ENCODE peak calls at places on chromosomes 11 and 22, in eight cellular contexts. P is HCT116, A is H1, C is SK-N-SH, T is WTC11, Q is HepG2, D is endothelial cell of umbilical vein, U is K562. F is an unnamed sample.

GRCh38 chr22:28801845-28802594 is 1.7 kb upstream of the XBP1 start:
- DNase-seq in P (no peak), A (no peak), C (no peak), T (no peak), Q (peak; percentile 87), D (peak; percentile 21), U (peak; percentile 53), F (no peak)

GRCh38 chr11:98099371-98099770 is 921.4 kb upstream of the CNTN5 start:
- DNase-seq in P (no peak), A (no peak), C (no peak), T (no peak), Q (no peak), D (no peak), U (no peak), F (no peak)

GRCh38 chr11:35619030-35619753 is 932 bp downstream of the FJX1 start:
- DNase-seq in P (no peak), A (peak; percentile 73), C (peak; percentile 71), T (peak; percentile 54), Q (no peak), D (peak; percentile 69), U (peak; percentile 20), F (peak; percentile 77)

GRCh38 chr22:39450258-39450955 is 6.4 kb upstream of the MGAT3 start:
- DNase-seq in P (no peak), A (no peak), C (no peak), T (no peak), Q (no peak), D (no peak), U (no peak), F (no peak)

GRCh38 chr22:32327066-32327465 is 30.6 kb upstream of the RFPL3 start:
- DNase-seq in P (no peak), A (no peak), C (no peak), T (no peak), Q (no peak), D (peak; percentile 51), U (no peak), F (no peak)

GRCh38 chr11:59426361-59427067 is at the start of gene OR5A2:
- DNase-seq in P (no peak), A (peak; percentile 49), C (no peak), T (peak; percentile 22), Q (no peak), D (no peak), U (no peak), F (no peak)

GRCh38 chr11:62116458-62116857 is 7.4 kb upstream of the INCENP start:
- DNase-seq in P (no peak), A (no peak), C (no peak), T (no peak), Q (no peak), D (no peak), U (peak; percentile 13), F (no peak)

GRCh38 chr11:15493066-15493465 is 378.3 kb downstream of the INSC start:
- DNase-seq in P (peak; percentile 6), A (no peak), C (no peak), T (no peak), Q (no peak), D (no peak), U (no peak), F (no peak)

GRCh38 chr22:50621491-50621880 is 6.5 kb downstream of the ARSA start:
- DNase-seq in P (no peak), A (no peak), C (peak; percentile 13), T (no peak), Q (no peak), D (no peak), U (no peak), F (no peak)

GRCh38 chr22:50657925-50658324 is 14.7 kb upstream of the SHANK3 start:
- DNase-seq in P (no peak), A (no peak), C (peak; percentile 11), T (no peak), Q (no peak), D (no peak), U (no peak), F (no peak)

GRCh38 chr22:46636221-46637002 is 16.2 kb downstream of the GRAMD4 start:
- DNase-seq in P (no peak), A (no peak), C (no peak), T (peak; percentile 53), Q (no peak), D (no peak), U (no peak), F (no peak)

GRCh38 chr11:130872961-130873360 is 43.3 kb downstream of the SNX19 start:
- DNase-seq in P (no peak), A (no peak), C (no peak), T (no peak), Q (no peak), D (no peak), U (no peak), F (no peak)

GRCh38 chr11:19816817-19817216 is 104.2 kb downstream of the NAV2 start:
- DNase-seq in P (no peak), A (no peak), C (no peak), T (no peak), Q (no peak), D (no peak), U (no peak), F (no peak)
- TF ChIP-seq MAX in P (no peak), A (no peak), C (no peak), T (no peak), Q (no peak), D (no peak), U (no peak), F (no peak)

DNA sequence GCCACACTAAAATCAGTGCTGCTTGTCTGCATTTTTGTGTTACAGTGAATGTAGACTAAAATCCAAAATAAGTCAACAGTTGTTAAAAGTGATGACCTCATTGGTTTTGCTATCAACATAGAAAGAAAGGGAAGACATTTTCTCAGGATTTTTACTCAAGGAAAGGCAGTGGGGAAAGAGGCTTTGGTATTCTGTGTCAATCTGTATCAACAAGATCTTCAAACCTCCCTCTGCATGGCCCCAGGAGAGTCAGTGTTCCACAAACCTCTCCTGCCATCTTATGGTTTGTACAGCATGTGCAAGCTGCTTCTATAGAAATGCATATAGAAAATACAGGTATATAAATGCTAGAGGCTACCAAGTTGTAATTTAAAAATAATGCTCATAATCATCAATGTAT is 13.8 kb upstream of the OR51M1 start:
- DNase-seq in P (no peak), A (no peak), C (peak; percentile 1), T (no peak), Q (no peak), D (peak; percentile 66), U (no peak), F (peak; percentile 1)
- TF ChIP-seq MAX in P (no peak), A (no peak), C (no peak), T (no peak), Q (no peak), D (no peak), U (no peak), F (no peak)

GRCh38 chr11:70743941-70744351 is 345.6 kb downstream of the CTTN start:
- DNase-seq in P (no peak), A (no peak), C (no peak), T (no peak), Q (no peak), D (no peak), U (no peak), F (no peak)
- TF ChIP-seq MAX in P (no peak), A (no peak), C (no peak), T (no peak), Q (no peak), D (no peak), U (no peak), F (no peak)

GRCh38 chr11:120333801-120334200 is 2.4 kb upstream of the ARHGEF12 start:
- DNase-seq in P (no peak), A (no peak), C (no peak), T (no peak), Q (no peak), D (no peak), U (no peak), F (no peak)

GRCh38 chr11:120332822-120333716 is 3.1 kb upstream of the ARHGEF12 start:
- DNase-seq in P (no peak), A (no peak), C (no peak), T (no peak), Q (no peak), D (no peak), U (no peak), F (no peak)

GRCh38 chr11:120330045-120330444 is 4.9 kb downstream of the TLCD5 start:
- DNase-seq in P (no peak), A (no peak), C (no peak), T (no peak), Q (no peak), D (no peak), U (no peak), F (no peak)

GRCh38 chr11:120329556-120329955 is 4.5 kb downstream of the TLCD5 start:
- DNase-seq in P (no peak), A (no peak), C (no peak), T (no peak), Q (no peak), D (no peak), U (no peak), F (no peak)

GRCh38 chr11:120331301-120331966 is 4.8 kb upstream of the ARHGEF12 start:
- DNase-seq in P (no peak), A (no peak), C (no peak), T (no peak), Q (no peak), D (no peak), U (no peak), F (peak; percentile 32)
- TF ChIP-seq MAX in P (no peak), A (no peak), C (peak; percentile 51), T (no peak), Q (no peak), D (no peak), U (no peak), F (no peak)

F was measured in A549.